ENCODE peak calls at places on chromosomes 4 and X, in seven cellular contexts. D, X, E, A, H, U and S are unnamed samples.

GRCh38 chr4:77433102-77433733 is 172.4 kb upstream of the CXCL13 start:
- DNase-seq in D (peak), X (no peak), E (peak), A (no peak), H (peak), U (no peak), S (no peak)

GRCh38 chr4:164807611-164808010 is 53.7 kb downstream of the SMIM31 start:
- DNase-seq in D (no peak), X (no peak), E (no peak), A (no peak), H (peak), U (no peak), S (no peak)

GRCh38 chrX:72304877-72305276 is 837 bp downstream of the CITED1 start:
- DNase-seq in D (no peak), X (no peak), E (no peak), A (peak), H (peak), U (no peak), S (no peak)

GRCh38 chrX:9906919-9907318 is 60.2 kb upstream of the CLDN34 start:
- DNase-seq in D (no peak), X (no peak), E (peak), A (no peak), H (peak), U (no peak), S (no peak)

GRCh38 chr4:74930166-74930565 is 2.8 kb upstream of the PARM1 start:
- DNase-seq in D (no peak), X (no peak), E (no peak), A (no peak), H (no peak), U (no peak), S (no peak)

GRCh38 chrX:75968293-75968692 is 183.2 kb upstream of the MAGEE2 start:
- DNase-seq in D (no peak), X (no peak), E (no peak), A (no peak), H (peak), U (no peak), S (no peak)

GRCh38 chrX:27086221-27086620 is 376.9 kb downstream of the PPP4R3C start:
- DNase-seq in D (no peak), X (no peak), E (no peak), A (no peak), H (no peak), U (no peak), S (no peak)

GRCh38 chrX:21812628-21813027 is 26.8 kb upstream of the MBTPS2 start:
- DNase-seq in D (no peak), X (no peak), E (no peak), A (no peak), H (no peak), U (no peak), S (no peak)

GRCh38 chr4:31442236-31442635 is 722.1 kb downstream of the PCDH7 start:
- DNase-seq in D (no peak), X (no peak), E (no peak), A (no peak), H (peak), U (no peak), S (no peak)

GRCh38 chr4:97317691-97318090 is 825.6 kb downstream of the STPG2 start:
- DNase-seq in D (no peak), X (no peak), E (no peak), A (no peak), H (peak), U (no peak), S (peak)

GRCh38 chr4:186819357-186820086 is 95.9 kb upstream of the FAT1 start:
- DNase-seq in D (no peak), X (no peak), E (no peak), A (no peak), H (no peak), U (no peak), S (no peak)

GRCh38 chr4:5752803-5753184 is 41.8 kb downstream of the EVC start:
- DNase-seq in D (no peak), X (no peak), E (no peak), A (no peak), H (peak), U (no peak), S (no peak)

GRCh38 chrX:134484039-134484438 is 24.1 kb downstream of the HPRT1 start:
- DNase-seq in D (peak), X (no peak), E (peak), A (no peak), H (peak), U (no peak), S (peak)

GRCh38 chr4:8308856-8309771 is 39.6 kb downstream of the HTRA3 start:
- DNase-seq in D (no peak), X (no peak), E (no peak), A (peak), H (no peak), U (peak), S (no peak)

GRCh38 chr4:118968006-118968405 is 79.4 kb downstream of the SYNPO2 start:
- DNase-seq in D (no peak), X (no peak), E (peak), A (no peak), H (peak), U (peak), S (no peak)

GRCh38 chrX:12984629-12985303 is 9.9 kb downstream of the TMSB4X start:
- DNase-seq in D (no peak), X (no peak), E (peak), A (no peak), H (no peak), U (no peak), S (no peak)